ENCODE peak calls at places on chromosomes 4 and X, in eight cellular contexts. C, R, U, P, Y, N, Z and A are unnamed samples.
A peak's percentile ranks its signal among the peaks of the same experiment; 100 is the strongest.

GRCh38 chr4:77578145-77578544 is 27.5 kb upstream of the CXCL13 start:
- DNase-seq in C (no peak), R (no peak), U (no peak), P (no peak), Y (no peak), N (no peak), Z (no peak), A (no peak)

GRCh38 chr4:16129336-16129735 is 45.5 kb upstream of the PROM1 start:
- DNase-seq in C (no peak), R (no peak), U (no peak), P (no peak), Y (peak; percentile 10), N (no peak), Z (no peak), A (no peak)

GRCh38 chrX:103584606-103585005 is 709 bp upstream of the TCEAL4 start:
- DNase-seq in C (no peak), R (no peak), U (no peak), P (peak; percentile 11), Y (peak; percentile 50), N (no peak), Z (no peak), A (no peak)

GRCh38 chr4:183099537-183100297 is 660 bp downstream of the WWC2 start:
- DNase-seq in C (peak; percentile 46), R (no peak), U (no peak), P (peak; percentile 31), Y (peak; percentile 23), N (no peak), Z (no peak), A (no peak)

GRCh38 chr4:155532373-155532772 is 134.3 kb upstream of the GUCY1A1 start:
- DNase-seq in C (no peak), R (no peak), U (no peak), P (no peak), Y (no peak), N (no peak), Z (no peak), A (no peak)

GRCh38 chr4:34771632-34772031 is 1472.7 kb downstream of the ARAP2 start:
- DNase-seq in C (no peak), R (no peak), U (no peak), P (no peak), Y (no peak), N (no peak), Z (no peak), A (no peak)

GRCh38 chr4:41693629-41694028 is 54.9 kb downstream of the PHOX2B start:
- DNase-seq in C (peak; percentile 18), R (no peak), U (no peak), P (peak; percentile 54), Y (peak; percentile 72), N (no peak), Z (no peak), A (peak; percentile 30)

GRCh38 chrX:65924938-65925507 is 114.9 kb downstream of the VSIG4 start:
- DNase-seq in C (no peak), R (no peak), U (no peak), P (peak; percentile 30), Y (no peak), N (no peak), Z (no peak), A (no peak)

GRCh38 chrX:10047631-10048030 is 80.5 kb downstream of the CLDN34 start:
- DNase-seq in C (peak; percentile 3), R (no peak), U (no peak), P (no peak), Y (no peak), N (no peak), Z (no peak), A (no peak)

GRCh38 chr4:163697121-163697520 is 202.6 kb downstream of the TMA16 start:
- DNase-seq in C (no peak), R (no peak), U (no peak), P (peak; percentile 72), Y (peak; percentile 47), N (no peak), Z (no peak), A (no peak)

GRCh38 chr4:168515222-168516011 is 18.6 kb downstream of the PALLD start:
- DNase-seq in C (no peak), R (no peak), U (no peak), P (no peak), Y (no peak), N (no peak), Z (no peak), A (no peak)

GRCh38 chr4:113766882-113767281 is 5.3 kb upstream of the CAMK2D start:
- DNase-seq in C (no peak), R (no peak), U (no peak), P (no peak), Y (no peak), N (no peak), Z (no peak), A (no peak)

GRCh38 chrX:107715331-107716044 is 60.1 kb downstream of the TSC22D3 start:
- DNase-seq in C (no peak), R (peak; percentile 16), U (no peak), P (no peak), Y (peak; percentile 37), N (no peak), Z (no peak), A (no peak)

GRCh38 chr4:118983293-118983692 is 94.6 kb downstream of the SYNPO2 start:
- DNase-seq in C (no peak), R (no peak), U (no peak), P (no peak), Y (no peak), N (no peak), Z (no peak), A (no peak)

GRCh38 chrX:50111762-50112161 is 89.0 kb downstream of the AKAP4 start:
- DNase-seq in C (no peak), R (no peak), U (no peak), P (no peak), Y (no peak), N (no peak), Z (no peak), A (no peak)

GRCh38 chr4:121126449-121127006 is 37.6 kb downstream of the TNIP3 start:
- DNase-seq in C (no peak), R (no peak), U (no peak), P (no peak), Y (no peak), N (no peak), Z (no peak), A (no peak)

GRCh38 chr4:7650606-7651400 is 216.1 kb upstream of the PSAPL1 start:
- DNase-seq in C (peak; percentile 41), R (no peak), U (no peak), P (peak; percentile 62), Y (peak; percentile 39), N (no peak), Z (no peak), A (no peak)

GRCh38 chrX:18900401-18900976 is 83.4 kb downstream of the PHKA2 start:
- DNase-seq in C (no peak), R (no peak), U (no peak), P (no peak), Y (peak; percentile 7), N (no peak), Z (no peak), A (no peak)

GRCh38 chrX:150482537-150483217 is 85.7 kb upstream of the MTM1 start:
- DNase-seq in C (no peak), R (peak; percentile 19), U (no peak), P (peak; percentile 86), Y (peak; percentile 63), N (no peak), Z (no peak), A (no peak)

GRCh38 chr4:19947349-19947748 is 304.4 kb upstream of the SLIT2 start:
- DNase-seq in C (no peak), R (no peak), U (no peak), P (peak; percentile 10), Y (peak; percentile 91), N (no peak), Z (no peak), A (no peak)

GRCh38 chrX:41824551-41824950 is 98.8 kb downstream of the CASK start:
- DNase-seq in C (no peak), R (no peak), U (no peak), P (peak; percentile 20), Y (peak; percentile 47), N (no peak), Z (no peak), A (peak; percentile 49)

GRCh38 chrX:138128025-138128671 is 562.2 kb downstream of the ZIC3 start:
- DNase-seq in C (peak; percentile 38), R (peak; percentile 15), U (no peak), P (peak; percentile 75), Y (peak; percentile 34), N (no peak), Z (no peak), A (peak; percentile 1)

GRCh38 chr4:94650690-94651089 is 107.1 kb upstream of the BMPR1B start:
- DNase-seq in C (no peak), R (no peak), U (no peak), P (peak; percentile 15), Y (peak; percentile 43), N (no peak), Z (no peak), A (no peak)

GRCh38 chr4:107760281-107760947 is 40.4 kb upstream of the PAPSS1 start:
- DNase-seq in C (no peak), R (no peak), U (no peak), P (peak; percentile 47), Y (peak; percentile 36), N (no peak), Z (no peak), A (no peak)

GRCh38 chrX:44675364-44676024 is 132.8 kb upstream of the FUNDC1 start:
- DNase-seq in C (no peak), R (no peak), U (no peak), P (peak; percentile 53), Y (peak; percentile 65), N (no peak), Z (peak; percentile 4), A (peak; percentile 73)

GRCh38 chr4:141347738-141348524 is 127.2 kb downstream of the ZNF330 start:
- DNase-seq in C (no peak), R (no peak), U (no peak), P (no peak), Y (peak; percentile 38), N (no peak), Z (no peak), A (no peak)

GRCh38 chr4:123562994-123563745 is 166.6 kb downstream of the SPRY1 start:
- DNase-seq in C (no peak), R (no peak), U (no peak), P (peak; percentile 82), Y (no peak), N (no peak), Z (no peak), A (no peak)

GRCh38 chr4:105569014-105569850 is 16.8 kb downstream of the ARHGEF38 start:
- DNase-seq in C (no peak), R (no peak), U (no peak), P (peak; percentile 77), Y (no peak), N (no peak), Z (no peak), A (no peak)

GRCh38 chrX:40107291-40108083 is 9.7 kb upstream of the BCOR start:
- DNase-seq in C (no peak), R (no peak), U (no peak), P (peak; percentile 64), Y (no peak), N (no peak), Z (no peak), A (no peak)

GRCh38 chrX:66914082-66914481 is 275.2 kb upstream of the EDA2R start:
- DNase-seq in C (no peak), R (no peak), U (no peak), P (peak; percentile 4), Y (peak; percentile 0), N (no peak), Z (no peak), A (no peak)

GRCh38 chrX:30309139-30309571 is at the start of gene NR0B1:
- DNase-seq in C (peak; percentile 2), R (no peak), U (no peak), P (no peak), Y (no peak), N (no peak), Z (no peak), A (no peak)

GRCh38 chr4:41426523-41426922 is 111.4 kb upstream of the LIMCH1 start:
- DNase-seq in C (no peak), R (no peak), U (no peak), P (no peak), Y (no peak), N (no peak), Z (no peak), A (no peak)